ENCODE peak calls at places on chromosomes 6 and 20, in five cellular contexts. One of them, this sample, is unnamed.
A peak's percentile ranks its signal among the peaks of the same experiment; 100 is the strongest.

GRCh38 chr20:621115-621756 is 11.1 kb upstream of the TCF15 start:
- DNase-seq in kidney epithelial cell: no peak
- DNase-seq in tibial nerve: no peak
- DNase-seq in HFF-Myc: no peak
- DNase-seq in aorta: no peak
- DNase-seq in this sample: no peak

GRCh38 chr20:56996533-56996932 is 269.9 kb downstream of the BMP7 start:
- DNase-seq in tibial nerve: no peak
- DNase-seq in aorta: no peak
- DNase-seq in HFF-Myc: no peak
- DNase-seq in kidney epithelial cell: no peak
- DNase-seq in this sample: no peak

GRCh38 chr20:39960522-39961420 is 728.3 kb downstream of the MAFB start:
- DNase-seq in aorta: no peak
- DNase-seq in kidney epithelial cell: no peak
- DNase-seq in tibial nerve: no peak
- DNase-seq in HFF-Myc: no peak
- DNase-seq in this sample: no peak

GRCh38 chr6:72865467-72865866 is 243.6 kb downstream of the KCNQ5 start:
- DNase-seq in aorta: no peak
- DNase-seq in kidney epithelial cell: no peak
- DNase-seq in tibial nerve: no peak
- DNase-seq in HFF-Myc: no peak
- DNase-seq in this sample: no peak

GRCh38 chr20:44703183-44703925 is 11.8 kb upstream of the CCN5 start:
- DNase-seq in kidney epithelial cell: no peak
- DNase-seq in tibial nerve: no peak
- DNase-seq in HFF-Myc: no peak
- DNase-seq in aorta: no peak
- DNase-seq in this sample: no peak

GRCh38 chr20:50335105-50335504 is 144.5 kb downstream of the CEBPB start:
- DNase-seq in aorta: no peak
- DNase-seq in kidney epithelial cell: peak; percentile 66
- DNase-seq in HFF-Myc: no peak
- DNase-seq in tibial nerve: no peak
- DNase-seq in this sample: no peak

GRCh38 chr6:127971386-127971785 is 70.5 kb upstream of the THEMIS start:
- DNase-seq in HFF-Myc: no peak
- DNase-seq in aorta: no peak
- DNase-seq in tibial nerve: no peak
- DNase-seq in kidney epithelial cell: no peak
- DNase-seq in this sample: no peak

GRCh38 chr20:41900292-41900691 is 282.1 kb upstream of the CHD6 start:
- DNase-seq in HFF-Myc: no peak
- DNase-seq in kidney epithelial cell: no peak
- DNase-seq in aorta: no peak
- DNase-seq in tibial nerve: no peak
- DNase-seq in this sample: no peak

GRCh38 chr6:26234421-26235239 is 130.4 kb upstream of the BTN3A2 start:
- DNase-seq in kidney epithelial cell: no peak
- DNase-seq in tibial nerve: no peak
- DNase-seq in aorta: peak; percentile 66
- DNase-seq in HFF-Myc: peak; percentile 94
- DNase-seq in this sample: peak; percentile 70

GRCh38 chr6:29953706-29954105 is 11.4 kb downstream of the HLA-A start:
- DNase-seq in HFF-Myc: no peak
- DNase-seq in tibial nerve: no peak
- DNase-seq in aorta: no peak
- DNase-seq in kidney epithelial cell: no peak
- DNase-seq in this sample: no peak

GRCh38 chr6:15473741-15474161 is 189.1 kb downstream of the DTNBP1 start:
- DNase-seq in aorta: no peak
- DNase-seq in tibial nerve: no peak
- DNase-seq in HFF-Myc: peak; percentile 51
- DNase-seq in kidney epithelial cell: no peak
- DNase-seq in this sample: no peak

GRCh38 chr6:25165181-25165580 is 114.0 kb upstream of the CARMIL1 start:
- DNase-seq in tibial nerve: no peak
- DNase-seq in kidney epithelial cell: no peak
- DNase-seq in HFF-Myc: no peak
- DNase-seq in aorta: no peak
- DNase-seq in this sample: no peak

GRCh38 chr6:45467853-45468252 is 90.1 kb upstream of the SUPT3H start:
- DNase-seq in tibial nerve: no peak
- DNase-seq in kidney epithelial cell: no peak
- DNase-seq in aorta: no peak
- DNase-seq in HFF-Myc: no peak
- DNase-seq in this sample: no peak

GRCh38 chr6:4786936-4787504 is 10.8 kb downstream of the CDYL start:
- DNase-seq in kidney epithelial cell: no peak
- DNase-seq in tibial nerve: no peak
- DNase-seq in HFF-Myc: no peak
- DNase-seq in aorta: no peak
- DNase-seq in this sample: no peak

GRCh38 chr20:34951652-34952051 is 4.0 kb downstream of the GSS start:
- DNase-seq in aorta: no peak
- DNase-seq in HFF-Myc: no peak
- DNase-seq in tibial nerve: no peak
- DNase-seq in kidney epithelial cell: no peak
- DNase-seq in this sample: no peak

GRCh38 chr6:105909084-105909483 is 177.1 kb upstream of the PRDM1 start:
- DNase-seq in tibial nerve: no peak
- DNase-seq in HFF-Myc: no peak
- DNase-seq in aorta: no peak
- DNase-seq in kidney epithelial cell: no peak
- DNase-seq in this sample: no peak

GRCh38 chr20:40568200-40568599 is 120.8 kb downstream of the MAFB start:
- DNase-seq in tibial nerve: no peak
- DNase-seq in aorta: no peak
- DNase-seq in HFF-Myc: no peak
- DNase-seq in kidney epithelial cell: no peak
- DNase-seq in this sample: no peak

GRCh38 chr6:6407061-6407723 is 86.7 kb upstream of the F13A1 start:
- DNase-seq in aorta: no peak
- DNase-seq in kidney epithelial cell: no peak
- DNase-seq in HFF-Myc: no peak
- DNase-seq in tibial nerve: no peak
- DNase-seq in this sample: no peak
- H3K4me3 ChIP-seq in aorta: no peak overlapping the region
- H3K4me3 ChIP-seq in kidney epithelial cell: no peak overlapping the region
- H3K4me3 ChIP-seq in HFF-Myc: no peak overlapping the region
- H3K4me3 ChIP-seq in tibial nerve: no peak overlapping the region
- H3K4me3 ChIP-seq in this sample: no peak overlapping the region

DNA sequence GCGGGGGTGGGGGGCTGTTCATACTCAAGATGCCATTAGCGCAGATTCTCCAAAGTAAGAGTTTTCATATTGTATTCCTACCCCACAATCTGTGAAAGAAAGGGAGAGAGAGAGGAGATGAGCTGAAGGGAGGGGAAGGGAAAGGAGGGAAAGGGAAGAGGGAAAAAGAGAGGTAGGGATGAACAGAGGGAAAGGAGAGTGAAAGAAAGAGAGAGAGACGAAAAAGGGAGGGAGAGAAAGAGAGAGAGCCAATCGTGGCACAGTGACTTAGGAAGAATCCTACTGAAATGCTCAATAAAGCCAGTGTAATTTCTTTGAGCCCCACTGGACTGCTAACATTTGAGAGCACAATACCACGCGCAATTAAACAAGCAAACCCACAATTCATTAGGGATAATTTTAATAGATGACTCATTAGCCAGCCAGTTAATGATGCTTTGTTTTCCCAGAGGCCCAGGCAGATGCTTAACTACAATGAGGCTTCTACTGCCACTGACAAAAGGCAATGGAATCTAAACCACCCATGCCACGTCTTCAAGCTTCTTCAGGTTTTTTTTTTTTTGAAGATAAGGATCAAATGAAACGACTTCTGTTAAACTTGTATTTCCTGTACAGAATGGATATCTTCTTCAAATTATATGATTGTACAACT is 306.7 kb downstream of the FOXC1 start:
- DNase-seq in aorta: no peak
- DNase-seq in kidney epithelial cell: peak; percentile 84
- DNase-seq in HFF-Myc: peak; percentile 38
- DNase-seq in tibial nerve: no peak
- DNase-seq in this sample: no peak
- H3K4me3 ChIP-seq in aorta: no peak overlapping the region
- H3K4me3 ChIP-seq in kidney epithelial cell: no peak overlapping the region
- H3K4me3 ChIP-seq in HFF-Myc: no peak overlapping the region
- H3K4me3 ChIP-seq in tibial nerve: no peak overlapping the region
- H3K4me3 ChIP-seq in this sample: no peak overlapping the region

GRCh38 chr6:38701551-38701950 is 1.4 kb downstream of the GLO1 start:
- DNase-seq in kidney epithelial cell: no peak
- DNase-seq in tibial nerve: no peak
- DNase-seq in HFF-Myc: no peak
- DNase-seq in aorta: no peak
- DNase-seq in this sample: no peak
- H3K4me3 ChIP-seq in kidney epithelial cell: no peak overlapping the region
- H3K4me3 ChIP-seq in tibial nerve: no peak overlapping the region
- H3K4me3 ChIP-seq in HFF-Myc: peak overlapping the region; percentile 91
- H3K4me3 ChIP-seq in aorta: no peak overlapping the region
- H3K4me3 ChIP-seq in this sample: no peak overlapping the region

GRCh38 chr6:135271626-135272025 is 90.5 kb downstream of the MYB start:
- DNase-seq in aorta: no peak
- DNase-seq in kidney epithelial cell: no peak
- DNase-seq in tibial nerve: no peak
- DNase-seq in HFF-Myc: no peak
- DNase-seq in this sample: no peak
- H3K4me3 ChIP-seq in aorta: no peak overlapping the region
- H3K4me3 ChIP-seq in kidney epithelial cell: no peak overlapping the region
- H3K4me3 ChIP-seq in tibial nerve: no peak overlapping the region
- H3K4me3 ChIP-seq in HFF-Myc: no peak overlapping the region
- H3K4me3 ChIP-seq in this sample: no peak overlapping the region

DNA sequence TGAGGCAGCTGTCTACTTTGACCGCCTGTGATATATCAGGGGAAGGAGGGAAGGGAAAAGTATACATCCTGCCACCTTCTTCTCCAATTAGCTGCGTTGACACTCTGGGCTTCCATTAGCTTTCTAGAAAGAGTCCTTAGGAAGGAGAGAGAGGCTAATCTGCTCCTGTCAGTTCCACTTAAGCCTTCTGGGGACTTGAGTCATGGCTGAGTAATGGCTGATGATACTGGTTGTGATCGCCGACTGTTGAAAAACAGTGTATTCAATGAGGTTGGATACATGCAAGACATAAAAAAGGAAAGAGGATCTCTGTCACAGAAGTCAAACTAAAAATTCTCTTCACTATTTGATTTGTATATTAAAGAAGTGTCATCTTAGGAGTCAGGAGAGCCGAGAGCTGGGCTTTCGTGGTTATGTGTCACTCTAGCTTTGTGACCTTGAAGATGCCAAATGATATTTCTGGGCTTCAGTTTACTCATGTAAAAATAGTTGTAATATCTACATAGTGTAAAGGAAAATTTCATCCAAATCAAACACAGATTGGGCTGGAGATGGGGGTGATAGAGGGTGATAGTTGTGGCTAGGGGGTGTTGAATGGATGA is 189.0 kb downstream of the UST start:
- DNase-seq in aorta: no peak
- DNase-seq in tibial nerve: no peak
- DNase-seq in kidney epithelial cell: no peak
- DNase-seq in HFF-Myc: no peak
- DNase-seq in this sample: no peak
- H3K4me3 ChIP-seq in aorta: no peak overlapping the region
- H3K4me3 ChIP-seq in tibial nerve: no peak overlapping the region
- H3K4me3 ChIP-seq in kidney epithelial cell: no peak overlapping the region
- H3K4me3 ChIP-seq in HFF-Myc: no peak overlapping the region
- H3K4me3 ChIP-seq in this sample: no peak overlapping the region

GRCh38 chr6:33744001-33744848 is 2.5 kb downstream of the IP6K3 start:
- DNase-seq in kidney epithelial cell: no peak
- DNase-seq in HFF-Myc: peak; percentile 77
- DNase-seq in tibial nerve: peak; percentile 49
- DNase-seq in aorta: peak; percentile 70
- DNase-seq in this sample: peak; percentile 66

GRCh38 chr6:33746651-33747100 is at the start of gene IP6K3:
- DNase-seq in aorta: no peak
- DNase-seq in kidney epithelial cell: no peak
- DNase-seq in HFF-Myc: no peak
- DNase-seq in tibial nerve: no peak
- DNase-seq in this sample: no peak

GRCh38 chr6:33744895-33745546 is 1.7 kb downstream of the IP6K3 start:
- DNase-seq in HFF-Myc: no peak
- DNase-seq in kidney epithelial cell: no peak
- DNase-seq in aorta: no peak
- DNase-seq in tibial nerve: no peak
- DNase-seq in this sample: no peak

GRCh38 chr6:33746036-33746600 is 587 bp downstream of the IP6K3 start:
- DNase-seq in HFF-Myc: no peak
- DNase-seq in tibial nerve: no peak
- DNase-seq in kidney epithelial cell: no peak
- DNase-seq in aorta: no peak
- DNase-seq in this sample: no peak

GRCh38 chr6:33745558-33745957 is 1.1 kb downstream of the IP6K3 start:
- DNase-seq in HFF-Myc: no peak
- DNase-seq in aorta: no peak
- DNase-seq in kidney epithelial cell: no peak
- DNase-seq in tibial nerve: no peak
- DNase-seq in this sample: no peak
- H3K4me3 ChIP-seq in HFF-Myc: no peak overlapping the region
- H3K4me3 ChIP-seq in aorta: no peak overlapping the region
- H3K4me3 ChIP-seq in kidney epithelial cell: no peak overlapping the region
- H3K4me3 ChIP-seq in tibial nerve: no peak overlapping the region
- H3K4me3 ChIP-seq in this sample: no peak overlapping the region

GRCh38 chr20:63104312-63105181 is 97.8 kb upstream of the BHLHE23 start:
- DNase-seq in tibial nerve: no peak
- DNase-seq in HFF-Myc: no peak
- DNase-seq in kidney epithelial cell: no peak
- DNase-seq in aorta: no peak
- DNase-seq in this sample: no peak
- H3K4me3 ChIP-seq in tibial nerve: no peak overlapping the region
- H3K4me3 ChIP-seq in HFF-Myc: no peak overlapping the region
- H3K4me3 ChIP-seq in kidney epithelial cell: no peak overlapping the region
- H3K4me3 ChIP-seq in aorta: no peak overlapping the region
- H3K4me3 ChIP-seq in this sample: no peak overlapping the region

GRCh38 chr6:10529231-10529801 is 8.2 kb downstream of the GCNT2 start:
- DNase-seq in kidney epithelial cell: no peak
- DNase-seq in aorta: no peak
- DNase-seq in tibial nerve: no peak
- DNase-seq in HFF-Myc: no peak
- DNase-seq in this sample: no peak
- H3K4me3 ChIP-seq in kidney epithelial cell: peak overlapping the region; percentile 8
- H3K4me3 ChIP-seq in aorta: peak overlapping the region; percentile 90
- H3K4me3 ChIP-seq in tibial nerve: peak overlapping the region; percentile 38
- H3K4me3 ChIP-seq in HFF-Myc: no peak overlapping the region
- H3K4me3 ChIP-seq in this sample: peak overlapping the region; percentile 77